ENCODE peak calls at places on chromosomes 5 and 9, in four cellular contexts. Y is Kasumi-1, X is tibial artery, K is A549. T is an unnamed sample.

GRCh38 chr5:138504799-138505198 is 38.2 kb downstream of the ETF1 start:
- DNase-seq in Y (no peak), X (peak), K (no peak), T (peak)

GRCh38 chr5:151683936-151684586 is 2.7 kb downstream of the SPARC start:
- DNase-seq in Y (no peak), X (no peak), K (no peak), T (no peak)

GRCh38 chr9:18922161-18922910 is 110.7 kb downstream of the SAXO1 start:
- DNase-seq in Y (no peak), X (no peak), K (no peak), T (no peak)

GRCh38 chr5:173333900-173334685 is 5.9 kb upstream of the STC2 start:
- DNase-seq in Y (no peak), X (no peak), K (no peak), T (no peak)

GRCh38 chr9:18256574-18256973 is 217.4 kb upstream of the ADAMTSL1 start:
- DNase-seq in Y (no peak), X (no peak), K (no peak), T (no peak)

GRCh38 chr5:136506131-136506530 is 140.8 kb upstream of the TRPC7 start:
- DNase-seq in Y (no peak), X (no peak), K (no peak), T (no peak)

GRCh38 chr9:109035684-109036423 is 22.6 kb upstream of the CTNNAL1 start:
- DNase-seq in Y (no peak), X (no peak), K (peak), T (no peak)

GRCh38 chr9:22469928-22470544 is 23.4 kb downstream of the DMRTA1 start:
- DNase-seq in Y (peak), X (no peak), K (peak), T (peak)

GRCh38 chr9:109246533-109246932 is 74.3 kb downstream of the EPB41L4B start:
- DNase-seq in Y (no peak), X (no peak), K (no peak), T (no peak)

GRCh38 chr5:76403713-76403962 is 553 bp downstream of the IQGAP2 start:
- DNase-seq in Y (no peak), X (no peak), K (peak), T (no peak)

GRCh38 chr5:16600949-16601348 is 15.8 kb downstream of the RETREG1 start:
- DNase-seq in Y (no peak), X (no peak), K (no peak), T (no peak)

GRCh38 chr9:135137398-135137832 is 49.9 kb downstream of the OLFM1 start:
- DNase-seq in Y (no peak), X (no peak), K (no peak), T (peak)

GRCh38 chr9:116391306-116391900 is 237.8 kb downstream of the PAPPA start:
- DNase-seq in Y (no peak), X (no peak), K (no peak), T (no peak)

GRCh38 chr9:30732060-30732459 is 1652.4 kb upstream of the ACO1 start:
- DNase-seq in Y (no peak), X (no peak), K (no peak), T (no peak)

GRCh38 chr5:66769839-66770617 is 173.8 kb downstream of the MAST4 start:
- DNase-seq in Y (peak), X (no peak), K (no peak), T (peak)

GRCh38 chr5:67059747-67060490 is 136.7 kb downstream of the CD180 start:
- DNase-seq in Y (no peak), X (no peak), K (no peak), T (no peak)

GRCh38 chr9:96482471-96482870 is 32.5 kb downstream of the HABP4 start:
- DNase-seq in Y (no peak), X (no peak), K (no peak), T (no peak)

GRCh38 chr5:146369691-146370090 is 31.1 kb downstream of the POU4F3 start:
- DNase-seq in Y (no peak), X (no peak), K (no peak), T (no peak)

GRCh38 chr5:67358186-67358585 is 161.6 kb upstream of the CD180 start:
- DNase-seq in Y (no peak), X (no peak), K (no peak), T (no peak)

GRCh38 chr9:91060520-91061343 is 259.1 kb downstream of the SYK start:
- DNase-seq in Y (no peak), X (no peak), K (peak), T (peak)

GRCh38 chr9:75482566-75482965 is 394.3 kb downstream of the OSTF1 start:
- DNase-seq in Y (no peak), X (no peak), K (no peak), T (no peak)

GRCh38 chr5:170408189-170408588 is 19.0 kb upstream of the KCNMB1 start:
- DNase-seq in Y (no peak), X (no peak), K (no peak), T (peak)

GRCh38 chr9:125238127-125238914 is 2.8 kb downstream of the HSPA5 start:
- DNase-seq in Y (no peak), X (no peak), K (no peak), T (no peak)

GRCh38 chr5:50445281-50445949 is 4.3 kb upstream of the EMB start:
- DNase-seq in Y (peak), X (no peak), K (no peak), T (peak)

GRCh38 chr5:157993201-157993600 is 134.3 kb upstream of the CLINT1 start:
- DNase-seq in Y (peak), X (no peak), K (no peak), T (no peak)

GRCh38 chr5:106875591-106876297 is 795.0 kb downstream of the EFNA5 start:
- DNase-seq in Y (no peak), X (no peak), K (peak), T (peak)

T was measured in pons.